ENCODE peak calls at places on chromosomes 1 and 21, in six cellular contexts. U is HepG2, M is A549, N is endothelial cell of umbilical vein, S is GM12878, H is K562. G is an unnamed sample.

GRCh38 chr21:45017376-45017960 is 56.9 kb upstream of the ADARB1 start:
- DNase-seq in U (no peak), M (no peak), N (no peak), S (no peak), H (no peak), G (no peak)

GRCh38 chr21:37921091-37921490 is 4.8 kb upstream of the KCNJ6 start:
- DNase-seq in U (no peak), M (no peak), N (no peak), S (no peak), H (no peak), G (no peak)

GRCh38 chr1:38840281-38840680 is 19.3 kb downstream of the RRAGC start:
- DNase-seq in U (no peak), M (no peak), N (peak; percentile 55), S (no peak), H (no peak), G (no peak)

GRCh38 chr1:224052767-224053166 is 61.1 kb upstream of the FBXO28 start:
- DNase-seq in U (no peak), M (no peak), N (peak; percentile 96), S (no peak), H (no peak), G (no peak)

GRCh38 chr1:208654241-208654640 is 410.1 kb upstream of the PLXNA2 start:
- DNase-seq in U (peak; percentile 12), M (peak; percentile 4), N (peak; percentile 23), S (no peak), H (peak; percentile 49), G (peak; percentile 30)

GRCh38 chr1:201916649-201917249 is 28.1 kb downstream of the SHISA4 start:
- DNase-seq in U (peak; percentile 36), M (peak; percentile 67), N (peak; percentile 97), S (no peak), H (peak; percentile 72), G (no peak)

GRCh38 chr21:28338906-28339305 is 653.8 kb downstream of the LTN1 start:
- DNase-seq in U (no peak), M (no peak), N (peak; percentile 91), S (no peak), H (no peak), G (no peak)

GRCh38 chr1:3417082-3417728 is 37.3 kb upstream of the ARHGEF16 start:
- DNase-seq in U (no peak), M (no peak), N (no peak), S (no peak), H (peak; percentile 52), G (peak; percentile 25)

GRCh38 chr1:91818713-91818975 is 67.3 kb downstream of the TGFBR3 start:
- DNase-seq in U (no peak), M (no peak), N (no peak), S (no peak), H (no peak), G (no peak)

GRCh38 chr1:151718011-151718431 is 1.4 kb upstream of the CELF3 start:
- DNase-seq in U (no peak), M (no peak), N (no peak), S (no peak), H (no peak), G (no peak)

GRCh38 chr1:7581754-7582264 is 189.3 kb upstream of the VAMP3 start:
- DNase-seq in U (no peak), M (no peak), N (no peak), S (no peak), H (no peak), G (no peak)

GRCh38 chr1:173937062-173937461 is 19.9 kb upstream of the SERPINC1 start:
- DNase-seq in U (no peak), M (no peak), N (no peak), S (no peak), H (no peak), G (no peak)

GRCh38 chr1:59498640-59499039 is 201.7 kb downstream of the FGGY start:
- DNase-seq in U (peak; percentile 31), M (no peak), N (no peak), S (no peak), H (no peak), G (peak; percentile 51)

GRCh38 chr1:6248798-6249731 is 5.1 kb downstream of the HES3 start:
- DNase-seq in U (no peak), M (no peak), N (no peak), S (no peak), H (peak; percentile 84), G (no peak)

GRCh38 chr1:117795190-117795589 is 134.2 kb downstream of the GDAP2 start:
- DNase-seq in U (no peak), M (no peak), N (no peak), S (no peak), H (no peak), G (no peak)

GRCh38 chr1:50977575-50978143 is 7.6 kb downstream of the CDKN2C start:
- DNase-seq in U (peak; percentile 27), M (no peak), N (peak; percentile 44), S (no peak), H (peak; percentile 89), G (peak; percentile 67)

GRCh38 chr1:50979964-50980363 is 9.9 kb downstream of the CDKN2C start:
- DNase-seq in U (no peak), M (no peak), N (no peak), S (no peak), H (no peak), G (no peak)

GRCh38 chr1:50976890-50977574 is 7.0 kb downstream of the CDKN2C start:
- DNase-seq in U (peak; percentile 36), M (no peak), N (peak; percentile 55), S (no peak), H (peak; percentile 49), G (peak; percentile 73)

GRCh38 chr1:50978852-50979781 is 9.1 kb downstream of the CDKN2C start:
- DNase-seq in U (peak; percentile 73), M (no peak), N (no peak), S (no peak), H (peak; percentile 28), G (peak; percentile 59)

GRCh38 chr1:50978144-50978851 is 8.3 kb downstream of the CDKN2C start:
- DNase-seq in U (peak; percentile 49), M (no peak), N (peak; percentile 50), S (no peak), H (peak; percentile 78), G (peak; percentile 84)
- TF ChIP-seq POLR2A in U (peak; percentile 65), M (peak; percentile 39), N (no peak), S (peak; percentile 78), H (peak; percentile 78), G (peak; percentile 26)

GRCh38 chr1:220491891-220492290 is 36.0 kb upstream of the MARK1 start:
- DNase-seq in U (no peak), M (no peak), N (no peak), S (no peak), H (no peak), G (no peak)
- TF ChIP-seq MYC in U (no peak), M (no peak), N (no peak), S (no peak), H (no peak), G (no peak)

GRCh38 chr1:181163662-181164061 is 75.2 kb downstream of the IER5 start:
- DNase-seq in U (no peak), M (no peak), N (no peak), S (no peak), H (no peak), G (no peak)

GRCh38 chr1:181172082-181172481 is 83.6 kb downstream of the IER5 start:
- DNase-seq in U (no peak), M (no peak), N (no peak), S (no peak), H (no peak), G (no peak)

GRCh38 chr1:181170194-181170593 is 81.7 kb downstream of the IER5 start:
- DNase-seq in U (no peak), M (no peak), N (no peak), S (no peak), H (no peak), G (no peak)

GRCh38 chr1:181161170-181161870 is 72.8 kb downstream of the IER5 start:
- DNase-seq in U (no peak), M (no peak), N (no peak), S (no peak), H (no peak), G (peak; percentile 53)

DNA sequence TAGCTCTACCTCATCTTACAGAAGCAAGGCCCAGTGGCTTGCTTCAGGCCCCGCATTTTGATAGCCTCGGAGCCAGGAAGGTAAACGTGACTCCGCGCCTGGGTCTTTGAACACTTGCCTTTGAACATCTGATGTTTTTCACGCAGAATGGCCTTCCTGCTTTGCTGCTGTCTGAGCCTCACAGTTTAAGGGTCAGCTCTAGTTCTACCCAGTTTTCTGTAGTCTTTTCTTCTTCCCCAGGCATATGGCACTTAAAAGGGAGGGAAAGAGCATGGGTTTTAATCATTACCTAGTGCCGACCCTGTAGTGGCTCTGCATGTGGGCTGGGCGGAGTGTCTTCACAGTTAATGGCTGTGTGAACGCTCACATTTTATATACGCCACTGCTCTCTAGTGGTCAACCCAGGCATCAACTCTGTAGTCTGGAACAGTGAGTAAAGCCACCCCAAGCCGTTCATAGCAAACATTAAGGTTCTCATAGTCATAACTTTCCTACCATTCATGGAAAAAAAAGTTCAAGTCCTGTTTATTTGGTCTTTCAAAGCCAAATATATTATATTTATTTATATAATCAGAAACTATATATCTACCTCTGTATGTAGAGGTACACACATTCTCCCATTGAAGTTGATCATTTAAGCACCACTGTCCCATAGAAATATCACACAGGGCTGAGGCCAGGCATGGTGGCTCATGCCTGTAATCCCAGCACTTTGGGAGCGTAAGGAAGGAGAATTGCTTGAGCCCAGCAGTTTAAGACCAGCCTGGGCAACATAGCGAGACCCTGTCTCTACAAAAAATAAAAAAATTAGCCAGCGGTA is 78.1 kb downstream of the IER5 start:
- DNase-seq in U (peak; percentile 77), M (peak; percentile 72), N (peak; percentile 74), S (no peak), H (peak; percentile 85), G (peak; percentile 84)
- TF ChIP-seq CTCF in U (peak; percentile 80), M (peak; percentile 95), N (peak; percentile 71), S (peak; percentile 84), H (peak; percentile 89), G (peak; percentile 82)

DNA sequence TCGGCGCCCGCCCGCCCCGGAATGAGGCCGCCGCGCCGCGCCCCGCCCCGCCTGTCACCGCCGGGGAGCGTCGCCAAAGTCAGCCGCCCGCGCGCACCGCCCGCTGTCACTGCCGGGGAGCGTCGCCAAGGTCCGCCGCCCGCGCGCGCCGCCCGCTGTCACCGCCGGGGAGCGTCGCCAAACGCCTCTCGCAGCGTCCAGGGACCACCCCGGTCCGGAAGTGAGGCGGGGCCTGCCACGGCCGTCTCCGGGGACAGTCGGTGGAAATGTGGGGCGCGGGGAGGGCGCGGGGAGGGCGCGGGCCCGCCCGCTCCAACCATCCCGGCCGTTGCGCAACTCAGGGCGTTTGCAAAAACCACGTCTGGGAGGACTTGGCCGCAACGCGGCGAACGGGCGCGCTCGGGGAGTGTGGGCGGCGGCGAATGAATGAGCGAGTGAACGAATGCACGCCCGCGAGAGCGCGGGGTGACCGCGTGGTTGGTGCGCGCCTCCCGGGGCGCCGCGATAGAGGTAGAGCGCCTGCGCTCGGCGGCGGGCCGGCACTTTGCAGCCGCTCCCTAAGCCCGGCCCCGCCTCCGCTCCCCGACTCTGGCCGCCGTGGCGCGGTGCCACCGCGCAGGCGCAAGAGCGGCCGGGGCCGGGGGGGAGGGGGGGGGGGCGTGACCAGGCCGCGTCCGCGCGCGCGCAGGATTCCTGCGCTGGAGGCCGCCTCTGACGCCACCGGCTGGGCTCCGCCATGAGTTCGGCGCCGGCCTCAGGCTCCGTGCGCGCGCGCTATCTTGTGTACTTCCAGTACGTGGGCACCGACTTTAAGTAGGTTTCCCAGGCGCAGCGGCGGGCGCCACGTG is at the start of the genes ACAP3 and PUSL1:
- DNase-seq in U (peak; percentile 80), M (peak; percentile 76), N (peak; percentile 80), S (peak; percentile 40), H (peak; percentile 95), G (peak; percentile 96)
- TF ChIP-seq POLR2A in U (no peak), M (peak; percentile 7), N (peak; percentile 44), S (peak; percentile 76), H (peak; percentile 63), G (peak; percentile 36)

GRCh38 chr1:25624155-25624554 is 7.6 kb downstream of the MAN1C1 start:
- DNase-seq in U (no peak), M (no peak), N (no peak), S (no peak), H (no peak), G (peak; percentile 72)
- TF ChIP-seq MYC in U (no peak), M (no peak), N (no peak), S (no peak), H (no peak), G (no peak)

G was measured in NB4.